ENCODE peak calls at places on chromosomes 3 and 15, in six cellular contexts. One of them, this sample, is unnamed.
A peak's percentile ranks its signal among the peaks of the same experiment; 100 is the strongest.

GRCh38 chr3:29333520-29333919 is 52.6 kb downstream of the RBMS3 start:
- DNase-seq in HCT116: no peak
- DNase-seq in neural crest cell: no peak
- DNase-seq in AG04450: no peak
- DNase-seq in Panc1: no peak
- DNase-seq in GM12878: no peak
- DNase-seq in this sample: no peak

GRCh38 chr15:64530472-64530871 is 70.1 kb downstream of the ZNF609 start:
- DNase-seq in HCT116: no peak
- DNase-seq in neural crest cell: no peak
- DNase-seq in Panc1: no peak
- DNase-seq in AG04450: no peak
- DNase-seq in GM12878: no peak
- DNase-seq in this sample: no peak

GRCh38 chr3:193711165-193711485 is 118.1 kb downstream of the OPA1 start:
- DNase-seq in AG04450: no peak
- DNase-seq in HCT116: no peak
- DNase-seq in GM12878: no peak
- DNase-seq in neural crest cell: peak; percentile 65
- DNase-seq in Panc1: no peak
- DNase-seq in this sample: no peak

GRCh38 chr3:16849240-16849639 is 35.5 kb upstream of the PLCL2 start:
- DNase-seq in Panc1: no peak
- DNase-seq in HCT116: no peak
- DNase-seq in neural crest cell: peak; percentile 12
- DNase-seq in AG04450: no peak
- DNase-seq in GM12878: no peak
- DNase-seq in this sample: peak; percentile 30

GRCh38 chr3:185744997-185745843 is 79.6 kb downstream of the IGF2BP2 start:
- DNase-seq in Panc1: no peak
- DNase-seq in GM12878: peak; percentile 17
- DNase-seq in HCT116: no peak
- DNase-seq in AG04450: peak; percentile 64
- DNase-seq in neural crest cell: no peak
- DNase-seq in this sample: no peak

GRCh38 chr3:4174760-4175159 is 128.4 kb upstream of the SETMAR start:
- DNase-seq in HCT116: no peak
- DNase-seq in GM12878: no peak
- DNase-seq in AG04450: no peak
- DNase-seq in neural crest cell: no peak
- DNase-seq in Panc1: no peak
- DNase-seq in this sample: no peak

GRCh38 chr3:177852408-177852807 is 655.1 kb upstream of the TBL1XR1 start:
- DNase-seq in GM12878: no peak
- DNase-seq in Panc1: no peak
- DNase-seq in HCT116: no peak
- DNase-seq in neural crest cell: no peak
- DNase-seq in AG04450: no peak
- DNase-seq in this sample: no peak

GRCh38 chr3:159877924-159878323 is 110.7 kb upstream of the IL12A start:
- DNase-seq in neural crest cell: no peak
- DNase-seq in AG04450: no peak
- DNase-seq in Panc1: no peak
- DNase-seq in GM12878: no peak
- DNase-seq in HCT116: no peak
- DNase-seq in this sample: peak; percentile 15

GRCh38 chr3:3177861-3178497 is 1.5 kb downstream of the CRBN start:
- DNase-seq in HCT116: no peak
- DNase-seq in Panc1: no peak
- DNase-seq in GM12878: no peak
- DNase-seq in neural crest cell: no peak
- DNase-seq in AG04450: no peak
- DNase-seq in this sample: no peak

GRCh38 chr3:126056123-126056522 is 27.8 kb downstream of the SLC41A3 start:
- DNase-seq in GM12878: no peak
- DNase-seq in AG04450: no peak
- DNase-seq in Panc1: no peak
- DNase-seq in HCT116: no peak
- DNase-seq in neural crest cell: no peak
- DNase-seq in this sample: no peak

GRCh38 chr3:179652467-179653105 is at the start of gene USP13:
- DNase-seq in HCT116: peak; percentile 66
- DNase-seq in Panc1: no peak
- DNase-seq in neural crest cell: peak; percentile 71
- DNase-seq in GM12878: no peak
- DNase-seq in AG04450: peak; percentile 55
- DNase-seq in this sample: peak; percentile 82

GRCh38 chr3:146861262-146861661 is 256.1 kb upstream of the PLSCR5 start:
- DNase-seq in Panc1: no peak
- DNase-seq in AG04450: no peak
- DNase-seq in neural crest cell: no peak
- DNase-seq in HCT116: no peak
- DNase-seq in GM12878: no peak
- DNase-seq in this sample: no peak

GRCh38 chr3:197007296-197007940 is 22.2 kb downstream of the MELTF start:
- DNase-seq in AG04450: no peak
- DNase-seq in GM12878: no peak
- DNase-seq in Panc1: no peak
- DNase-seq in HCT116: no peak
- DNase-seq in neural crest cell: no peak
- DNase-seq in this sample: no peak

GRCh38 chr3:69079269-69080159 is 651 bp downstream of the UBA3 start:
- DNase-seq in HCT116: no peak
- DNase-seq in GM12878: no peak
- DNase-seq in AG04450: no peak
- DNase-seq in neural crest cell: peak; percentile 12
- DNase-seq in Panc1: no peak
- DNase-seq in this sample: peak; percentile 14

GRCh38 chr3:105904251-105904650 is 35.4 kb upstream of the CBLB start:
- DNase-seq in GM12878: no peak
- DNase-seq in AG04450: no peak
- DNase-seq in neural crest cell: no peak
- DNase-seq in Panc1: no peak
- DNase-seq in HCT116: no peak
- DNase-seq in this sample: no peak

GRCh38 chr15:25693321-25694237 is 169.5 kb downstream of the ATP10A start:
- DNase-seq in HCT116: no peak
- DNase-seq in GM12878: no peak
- DNase-seq in Panc1: no peak
- DNase-seq in AG04450: no peak
- DNase-seq in neural crest cell: peak; percentile 43
- DNase-seq in this sample: peak; percentile 9

GRCh38 chr3:120472121-120472844 is 21.5 kb upstream of the FSTL1 start:
- DNase-seq in Panc1: no peak
- DNase-seq in AG04450: no peak
- DNase-seq in GM12878: no peak
- DNase-seq in HCT116: no peak
- DNase-seq in neural crest cell: no peak
- DNase-seq in this sample: no peak

GRCh38 chr3:164007764-164008163 is 1070.5 kb downstream of the SI start:
- DNase-seq in GM12878: no peak
- DNase-seq in neural crest cell: no peak
- DNase-seq in Panc1: no peak
- DNase-seq in AG04450: no peak
- DNase-seq in HCT116: no peak
- DNase-seq in this sample: no peak

GRCh38 chr15:70715840-70716510 is 47.4 kb downstream of the UACA start:
- DNase-seq in GM12878: no peak
- DNase-seq in neural crest cell: no peak
- DNase-seq in AG04450: no peak
- DNase-seq in HCT116: no peak
- DNase-seq in Panc1: no peak
- DNase-seq in this sample: peak; percentile 45

GRCh38 chr3:50122661-50123391 is 32.3 kb upstream of the SEMA3F start:
- DNase-seq in AG04450: no peak
- DNase-seq in Panc1: no peak
- DNase-seq in HCT116: no peak
- DNase-seq in GM12878: no peak
- DNase-seq in neural crest cell: no peak
- DNase-seq in this sample: no peak

GRCh38 chr3:165254812-165255211 is 58.6 kb upstream of the SLITRK3 start:
- DNase-seq in Panc1: peak; percentile 10
- DNase-seq in HCT116: peak; percentile 39
- DNase-seq in neural crest cell: no peak
- DNase-seq in AG04450: no peak
- DNase-seq in GM12878: no peak
- DNase-seq in this sample: peak; percentile 42

GRCh38 chr3:155978324-155978723 is 107.9 kb downstream of the GMPS start:
- DNase-seq in neural crest cell: no peak
- DNase-seq in HCT116: no peak
- DNase-seq in GM12878: no peak
- DNase-seq in Panc1: no peak
- DNase-seq in AG04450: no peak
- DNase-seq in this sample: no peak

GRCh38 chr3:115766587-115767492 is 143.5 kb downstream of the GAP43 start:
- DNase-seq in AG04450: no peak
- DNase-seq in Panc1: no peak
- DNase-seq in HCT116: no peak
- DNase-seq in GM12878: no peak
- DNase-seq in neural crest cell: no peak
- DNase-seq in this sample: no peak

GRCh38 chr15:38130739-38131498 is 121.7 kb upstream of the SPRED1 start:
- DNase-seq in AG04450: peak; percentile 93
- DNase-seq in Panc1: no peak
- DNase-seq in HCT116: no peak
- DNase-seq in GM12878: peak; percentile 51
- DNase-seq in neural crest cell: no peak
- DNase-seq in this sample: no peak

GRCh38 chr3:165839296-165840076 is 2.3 kb upstream of the BCHE start:
- DNase-seq in Panc1: no peak
- DNase-seq in neural crest cell: no peak
- DNase-seq in GM12878: no peak
- DNase-seq in HCT116: no peak
- DNase-seq in AG04450: no peak
- DNase-seq in this sample: no peak

GRCh38 chr3:71532639-71533395 is 50.7 kb downstream of the FOXP1 start:
- DNase-seq in neural crest cell: no peak
- DNase-seq in HCT116: no peak
- DNase-seq in Panc1: no peak
- DNase-seq in GM12878: no peak
- DNase-seq in AG04450: no peak
- DNase-seq in this sample: no peak

GRCh38 chr15:47769166-47769565 is 51.9 kb downstream of the SEMA6D start:
- DNase-seq in AG04450: no peak
- DNase-seq in HCT116: no peak
- DNase-seq in neural crest cell: no peak
- DNase-seq in GM12878: no peak
- DNase-seq in Panc1: no peak
- DNase-seq in this sample: no peak
- TF ChIP-seq CTCF in AG04450: no peak
- TF ChIP-seq CTCF in HCT116: no peak
- TF ChIP-seq CTCF in neural crest cell: no peak
- TF ChIP-seq CTCF in GM12878: no peak
- TF ChIP-seq CTCF in Panc1: no peak
- TF ChIP-seq CTCF in this sample: no peak

GRCh38 chr15:67050062-67050461 is 15.3 kb upstream of the SMAD3 start:
- DNase-seq in HCT116: no peak
- DNase-seq in AG04450: no peak
- DNase-seq in GM12878: no peak
- DNase-seq in Panc1: no peak
- DNase-seq in neural crest cell: no peak
- DNase-seq in this sample: no peak

GRCh38 chr15:67050522-67051087 is 14.8 kb upstream of the SMAD3 start:
- DNase-seq in AG04450: no peak
- DNase-seq in GM12878: no peak
- DNase-seq in neural crest cell: no peak
- DNase-seq in HCT116: no peak
- DNase-seq in Panc1: no peak
- DNase-seq in this sample: no peak

GRCh38 chr15:67051088-67051659 is 14.2 kb upstream of the SMAD3 start:
- DNase-seq in neural crest cell: no peak
- DNase-seq in AG04450: no peak
- DNase-seq in GM12878: no peak
- DNase-seq in HCT116: no peak
- DNase-seq in Panc1: no peak
- DNase-seq in this sample: no peak

GRCh38 chr15:67048281-67049279 is 16.8 kb upstream of the SMAD3 start:
- DNase-seq in AG04450: peak; percentile 89
- DNase-seq in GM12878: no peak
- DNase-seq in Panc1: no peak
- DNase-seq in neural crest cell: no peak
- DNase-seq in HCT116: no peak
- DNase-seq in this sample: peak; percentile 85

DNA sequence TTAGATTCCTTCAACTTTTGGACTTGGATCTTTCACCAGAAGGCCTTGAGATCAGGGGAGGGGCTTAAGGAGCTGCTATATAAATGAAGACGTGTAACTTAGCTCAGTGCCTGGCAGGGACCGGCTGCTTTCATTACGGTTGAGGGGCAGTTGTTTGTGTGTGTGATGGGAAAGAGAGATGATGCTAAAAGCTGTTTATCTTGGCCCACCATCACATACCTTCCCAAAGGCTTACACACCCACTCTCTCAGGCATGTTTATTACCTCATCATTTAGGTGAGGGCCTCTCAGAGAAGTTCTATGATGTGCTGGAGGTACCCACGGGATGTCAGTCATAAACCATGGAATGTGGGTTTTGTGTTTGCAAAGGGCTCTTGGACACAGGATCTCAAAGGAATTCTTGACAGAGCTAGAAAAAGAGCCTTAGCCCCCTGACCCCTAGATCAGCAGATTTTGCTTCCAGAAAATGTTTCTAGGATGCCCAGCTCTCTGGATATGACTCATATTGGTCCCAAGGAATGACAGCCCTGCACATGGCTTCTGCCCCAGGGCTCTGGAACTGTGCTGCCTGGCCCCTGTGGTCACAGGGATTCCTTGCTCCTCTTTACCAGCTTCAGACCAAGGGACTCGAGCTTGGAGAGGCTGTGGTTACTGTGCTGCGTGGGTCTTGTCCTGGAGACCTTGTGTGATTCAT is 15.9 kb upstream of the SMAD3 start:
- DNase-seq in neural crest cell: no peak
- DNase-seq in AG04450: no peak
- DNase-seq in GM12878: no peak
- DNase-seq in HCT116: no peak
- DNase-seq in Panc1: no peak
- DNase-seq in this sample: peak; percentile 49
- TF ChIP-seq CTCF in neural crest cell: no peak
- TF ChIP-seq CTCF in AG04450: no peak
- TF ChIP-seq CTCF in GM12878: no peak
- TF ChIP-seq CTCF in HCT116: no peak
- TF ChIP-seq CTCF in Panc1: no peak
- TF ChIP-seq CTCF in this sample: no peak

GRCh38 chr3:37554364-37554763 is 307.3 kb upstream of the CTDSPL start:
- DNase-seq in HCT116: no peak
- DNase-seq in neural crest cell: no peak
- DNase-seq in GM12878: no peak
- DNase-seq in AG04450: no peak
- DNase-seq in Panc1: no peak
- DNase-seq in this sample: no peak
- TF ChIP-seq CTCF in HCT116: no peak
- TF ChIP-seq CTCF in neural crest cell: no peak
- TF ChIP-seq CTCF in GM12878: peak; percentile 20
- TF ChIP-seq CTCF in AG04450: no peak
- TF ChIP-seq CTCF in Panc1: peak; percentile 28
- TF ChIP-seq CTCF in this sample: no peak

DNA sequence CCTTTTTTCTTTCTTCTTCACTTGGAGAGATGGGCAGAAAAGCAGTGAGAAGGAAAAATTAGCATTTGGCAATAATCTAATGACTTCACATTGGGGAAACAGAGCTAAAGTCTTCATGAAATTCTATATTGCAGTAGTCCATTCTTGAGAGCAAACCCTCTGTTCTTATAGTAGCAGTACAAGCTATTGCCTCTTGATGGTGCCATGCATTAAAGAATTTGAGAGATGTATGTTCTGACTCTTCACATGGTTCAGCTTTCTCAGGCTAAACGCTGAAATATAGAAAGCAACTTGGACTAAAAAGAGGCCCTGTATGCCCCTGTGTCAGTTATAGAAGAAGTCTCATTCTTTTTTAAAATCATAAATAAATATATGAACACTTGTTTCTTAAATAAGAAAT is 36.0 kb downstream of the PHLDB2 start:
- DNase-seq in neural crest cell: no peak
- DNase-seq in Panc1: peak; percentile 30
- DNase-seq in GM12878: no peak
- DNase-seq in AG04450: no peak
- DNase-seq in HCT116: peak; percentile 75
- DNase-seq in this sample: peak; percentile 12
- TF ChIP-seq CTCF in neural crest cell: peak; percentile 55
- TF ChIP-seq CTCF in Panc1: peak; percentile 62
- TF ChIP-seq CTCF in GM12878: peak; percentile 37
- TF ChIP-seq CTCF in AG04450: peak; percentile 74
- TF ChIP-seq CTCF in HCT116: no peak
- TF ChIP-seq CTCF in this sample: no peak

This sample was measured in Calu3.